ENCODE peak calls at places on chromosomes 12 and 14, in ten cellular contexts. B is A549, J is hepatocyte, I is mammary epithelial cell, G is heart left ventricle, D is endodermal cell, S is tibial nerve, T is mucosa of descending colon, E is spleen, O is colonic mucosa. K is an unnamed sample.
A peak's percentile ranks its signal among the peaks of the same experiment; 100 is the strongest.

GRCh38 chr14:93171366-93171765 is 13.3 kb downstream of the MOAP1 start:
- DNase-seq in S (no peak), J (no peak), O (no peak), I (no peak), B (no peak), T (no peak), D (no peak), E (no peak), G (no peak), K (no peak)

GRCh38 chr14:104818714-104819161 is 17.8 kb downstream of the ZBTB42 start:
- DNase-seq in G (no peak), O (peak; percentile 16), J (no peak), E (no peak), B (no peak), S (no peak), I (no peak), D (peak; percentile 31), T (no peak), K (peak; percentile 20)

GRCh38 chr12:58420496-58420895 is 479.1 kb downstream of the ATP23 start:
- DNase-seq in O (no peak), D (no peak), G (no peak), I (peak; percentile 92), E (no peak), S (no peak), T (no peak), J (no peak), B (no peak), K (no peak)

GRCh38 chr12:54037360-54038259 is 4.8 kb downstream of the HOXC5 start:
- DNase-seq in D (no peak), O (no peak), G (no peak), J (no peak), B (no peak), S (no peak), E (no peak), I (no peak), T (no peak), K (no peak)

GRCh38 chr12:27525373-27525772 is 1.4 kb downstream of the PPFIBP1 start:
- DNase-seq in O (peak; percentile 31), J (peak; percentile 47), I (peak; percentile 83), T (no peak), D (peak; percentile 79), S (peak; percentile 15), B (peak; percentile 44), G (no peak), E (no peak), K (no peak)

GRCh38 chr14:96002511-96002884 is 36.7 kb upstream of the C14orf132 start:
- DNase-seq in I (no peak), E (no peak), T (no peak), O (no peak), S (no peak), B (no peak), D (no peak), J (no peak), G (no peak), K (no peak)

GRCh38 chr12:131321988-131322387 is 368.3 kb downstream of the ADGRD1 start:
- DNase-seq in B (no peak), D (no peak), I (no peak), O (no peak), G (no peak), T (no peak), J (no peak), S (no peak), E (no peak), K (no peak)

GRCh38 chr14:66643344-66643743 is 135.4 kb downstream of the GPHN start:
- DNase-seq in E (no peak), G (no peak), D (no peak), O (no peak), J (no peak), I (no peak), B (no peak), S (no peak), T (no peak), K (no peak)

GRCh38 chr14:100203146-100203545 is 35.8 kb upstream of the YY1 start:
- DNase-seq in J (no peak), D (no peak), O (no peak), S (no peak), B (no peak), T (no peak), G (no peak), E (no peak), I (no peak), K (no peak)

DNA sequence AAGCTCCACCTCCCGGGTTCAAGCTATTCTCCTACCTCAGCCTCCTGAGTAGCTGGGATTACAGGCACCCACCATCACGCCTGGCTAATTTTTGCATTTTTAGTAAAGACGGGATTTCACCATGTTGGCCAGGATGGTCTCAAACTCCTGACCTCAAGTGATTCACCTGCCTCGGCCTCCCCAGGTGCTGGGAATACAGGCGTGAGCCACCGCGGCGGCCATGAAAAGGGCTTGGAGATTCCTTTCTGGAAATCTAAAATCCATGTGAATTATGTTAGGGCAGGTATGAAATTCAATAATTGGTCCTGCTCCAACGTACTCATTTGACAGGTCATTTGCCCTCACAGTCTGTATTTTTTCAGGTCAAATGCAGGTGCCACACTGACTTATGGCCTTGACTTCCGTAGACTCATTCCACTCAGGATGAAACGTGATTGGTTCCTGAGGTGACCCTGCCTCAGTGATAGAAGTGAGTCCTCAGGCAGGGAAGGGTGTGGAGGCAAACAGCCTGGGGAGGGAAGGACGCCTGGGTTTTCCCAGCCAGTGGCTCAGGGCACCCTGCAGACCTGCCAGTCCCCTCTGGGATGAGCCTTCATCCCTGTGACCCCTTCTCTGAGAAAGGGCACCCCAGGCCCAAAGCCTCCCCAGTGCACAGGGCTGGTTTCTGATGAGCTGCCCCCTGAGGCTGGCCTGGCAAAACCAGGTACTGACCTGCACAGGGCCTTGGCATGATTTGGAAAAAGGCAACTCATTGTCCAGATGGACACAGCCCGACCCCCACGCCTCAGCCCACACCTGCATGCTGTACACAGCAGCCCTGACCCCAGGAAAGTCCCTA is 48.7 kb downstream of the PSMA6 start:
- DNase-seq in I (no peak), J (no peak), G (no peak), T (peak; percentile 42), O (peak; percentile 63), D (no peak), B (no peak), E (no peak), S (no peak), K (no peak)
- H3K4me3 ChIP-seq in I (no peak overlapping the region), J (no peak overlapping the region), G (peak overlapping the region; percentile 40), T (no peak overlapping the region), O (no peak overlapping the region), D (no peak overlapping the region), B (peak overlapping the region; percentile 30), E (no peak overlapping the region), S (no peak overlapping the region), K (peak overlapping the region; percentile 3)

GRCh38 chr12:42589465-42590323 is at the start of gene PRICKLE1:
- DNase-seq in D (peak; percentile 80), I (peak; percentile 64), S (no peak), G (peak; percentile 73), J (peak; percentile 75), T (peak; percentile 52), B (peak; percentile 24), E (peak; percentile 82), O (no peak), K (peak; percentile 47)

GRCh38 chr12:42590324-42590934 is 883 bp upstream of the PRICKLE1 start:
- DNase-seq in E (no peak), J (peak; percentile 30), I (peak; percentile 30), T (peak; percentile 34), G (peak; percentile 64), O (peak; percentile 25), B (peak; percentile 28), D (peak; percentile 79), S (no peak), K (no peak)

GRCh38 chr12:42588308-42588836 is 1.2 kb downstream of the PRICKLE1 start:
- DNase-seq in O (no peak), S (no peak), B (no peak), E (no peak), I (peak; percentile 23), G (no peak), D (no peak), J (peak; percentile 37), T (no peak), K (no peak)

GRCh38 chr12:42587564-42588307 is 1.8 kb downstream of the PRICKLE1 start:
- DNase-seq in G (no peak), T (no peak), J (peak; percentile 19), S (no peak), E (no peak), O (no peak), D (peak; percentile 54), I (no peak), B (no peak), K (no peak)

DNA sequence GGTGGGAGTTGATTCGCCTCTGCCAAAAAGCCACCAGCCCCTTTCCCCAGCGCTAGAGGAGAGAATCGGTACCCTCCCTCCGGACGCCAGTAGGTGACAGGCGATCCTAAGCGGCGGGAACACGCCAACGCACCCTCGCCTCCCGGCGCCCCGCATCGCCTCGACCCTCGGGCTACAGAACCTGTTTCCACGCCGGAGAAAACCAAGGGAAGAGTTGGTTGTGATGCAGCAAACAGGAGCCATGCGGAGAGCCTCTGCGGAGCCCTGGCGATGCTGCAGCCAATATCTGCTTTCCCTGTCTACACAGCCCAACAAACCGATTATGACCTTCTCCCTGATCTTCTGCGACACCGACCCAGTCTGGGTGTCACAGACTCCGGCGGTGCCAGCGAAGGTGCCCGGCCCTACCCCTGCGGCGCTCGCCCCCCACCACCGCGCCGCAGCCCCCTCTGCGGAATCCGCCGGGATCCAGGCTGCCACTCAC is 523 bp downstream of the PRICKLE1 start:
- DNase-seq in J (peak; percentile 73), B (peak; percentile 41), S (no peak), E (peak; percentile 79), G (peak; percentile 66), D (peak; percentile 91), I (peak; percentile 43), T (peak; percentile 31), O (no peak), K (no peak)
- TF ChIP-seq CTCF in J (peak; percentile 56), B (peak; percentile 50), S (peak; percentile 43), E (peak; percentile 25), G (peak; percentile 49), D (peak; percentile 78), I (peak; percentile 92), T (no peak), O (no peak), K (no peak)

GRCh38 chr14:74975059-74975810 is 19.8 kb upstream of the PGF start:
- DNase-seq in B (no peak), O (peak; percentile 53), T (peak; percentile 66), J (no peak), I (no peak), S (peak; percentile 96), E (no peak), G (peak; percentile 94), D (no peak), K (no peak)
- H3K4me1 ChIP-seq in B (no peaks in the 10 kb centered on the region), O (no peaks in the 10 kb centered on the region), T (no peaks in the 10 kb centered on the region), J (peaks cover 42% of the 10 kb centered on the region), I (peaks cover 24% of the 10 kb centered on the region), S (peaks cover 57% of the 10 kb centered on the region), E (peaks cover 6% of the 10 kb centered on the region), G (peaks cover 27% of the 10 kb centered on the region), D (peaks cover 17% of the 10 kb centered on the region), K (peaks cover 13% of the 10 kb centered on the region)

DNA sequence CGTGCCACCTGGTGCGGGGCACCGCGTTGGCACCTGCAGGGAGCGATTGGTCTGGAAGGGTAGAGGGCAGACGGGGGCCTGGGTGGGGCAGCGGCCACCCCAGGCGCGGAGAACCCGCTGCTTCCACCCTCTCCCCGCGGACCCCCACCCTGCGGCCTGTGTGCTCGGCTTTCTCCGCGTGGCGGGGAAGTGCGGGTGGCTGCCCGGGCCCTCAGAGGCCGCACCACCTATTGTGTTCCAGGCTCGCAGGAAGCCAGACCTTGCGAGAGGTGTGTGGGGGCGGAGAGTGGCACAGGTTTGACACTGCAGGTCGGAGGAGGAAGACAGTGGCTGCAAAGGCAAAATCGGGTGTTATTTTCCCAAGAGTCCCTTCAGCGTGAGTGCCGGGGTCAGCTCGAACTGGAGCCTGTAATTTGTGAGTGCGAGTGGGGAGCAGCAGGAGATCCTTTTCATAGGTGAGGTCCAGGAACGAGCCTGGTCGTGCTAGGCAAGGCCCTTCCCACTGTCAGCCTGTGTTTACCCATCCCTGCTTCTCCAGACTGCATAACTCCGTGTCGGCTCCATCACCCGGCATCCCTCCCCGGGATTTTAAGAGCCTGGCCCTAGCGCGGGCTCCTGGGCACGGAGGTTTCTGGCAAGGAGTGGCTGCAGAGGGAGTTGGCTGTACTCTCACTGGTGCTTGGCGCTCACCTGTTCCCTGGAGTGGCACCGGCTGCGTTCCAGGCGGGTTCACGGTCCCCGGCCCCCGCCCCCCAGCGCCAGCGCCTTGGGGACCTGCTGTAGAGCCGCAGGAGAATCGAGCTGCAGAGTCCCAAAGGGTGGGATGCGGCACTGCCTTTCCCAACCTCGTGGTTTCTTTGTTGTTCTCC is 930 bp downstream of the TBC1D30 start:
- DNase-seq in D (peak; percentile 75), S (no peak), T (no peak), O (no peak), E (no peak), G (no peak), I (no peak), J (no peak), B (no peak), K (peak; percentile 25)
- H3K4me3 ChIP-seq in D (peak overlapping the region; percentile 77), S (peak overlapping the region; percentile 35), T (no peak overlapping the region), O (peak overlapping the region; percentile 39), E (peak overlapping the region; percentile 47), G (peak overlapping the region; percentile 53), I (no peak overlapping the region), J (no peak overlapping the region), B (no peak overlapping the region), K (peak overlapping the region; percentile 65)

K was measured in stomach.